ENCODE peak calls at places on chromosomes 12 and 14, in five cellular contexts. C is naive thymus-derived CD4-positive, alpha-beta T cell; E is activated CD8-positive, alpha-beta memory T cell treated with anti-CD3 and anti-CD28 coated beads for 1 hour; D is NCI-H510A treated with DMSO at 0.1 percent for 48 hours; A is AG04450. O is an unnamed sample.
A peak's percentile ranks its signal among the peaks of the same experiment; 100 is the strongest.

GRCh38 chr14:69674546-69675245 is 63.3 kb downstream of the SUSD6 start:
- DNase-seq in A (no peak), C (no peak), E (no peak), D (no peak), O (no peak)

GRCh38 chr14:103136388-103137271 is 13.4 kb downstream of the TNFAIP2 start:
- DNase-seq in C (no peak), A (no peak), D (no peak), E (no peak), O (no peak)

GRCh38 chr12:87848248-87848868 is 180.8 kb downstream of the C12orf50 start:
- DNase-seq in D (peak; percentile 79), E (no peak), A (peak; percentile 58), C (no peak), O (peak; percentile 67)

GRCh38 chr14:64952598-64953309 is 10.2 kb upstream of the GPX2 start:
- DNase-seq in C (no peak), E (no peak), D (no peak), A (no peak), O (no peak)

GRCh38 chr14:37985826-37986470 is 221.8 kb upstream of the SSTR1 start:
- DNase-seq in E (peak; percentile 24), A (peak; percentile 11), D (peak; percentile 41), C (peak; percentile 5), O (peak; percentile 30)

GRCh38 chr14:36524874-36525745 is 5.1 kb upstream of the NKX2-1 start:
- DNase-seq in D (peak; percentile 88), A (no peak), E (no peak), C (no peak), O (no peak)

GRCh38 chr14:54209501-54210231 is 187.1 kb upstream of the CDKN3 start:
- DNase-seq in D (no peak), C (no peak), A (no peak), E (no peak), O (no peak)

GRCh38 chr12:42097971-42098370 is 46.7 kb downstream of the GXYLT1 start:
- DNase-seq in D (no peak), C (no peak), A (no peak), E (no peak), O (no peak)

GRCh38 chr14:33362934-33363333 is 424.3 kb downstream of the NPAS3 start:
- DNase-seq in A (no peak), E (no peak), D (no peak), C (no peak), O (no peak)

GRCh38 chr12:4383304-4383865 is 3.9 kb upstream of the FGF23 start:
- DNase-seq in A (no peak), C (no peak), D (no peak), E (no peak), O (no peak)

GRCh38 chr14:56889705-56890104 is 79.4 kb upstream of the OTX2 start:
- DNase-seq in E (no peak), A (no peak), D (no peak), C (no peak), O (no peak)

GRCh38 chr14:103941973-103942736 is at the start of gene RD3L:
- DNase-seq in E (no peak), C (no peak), A (no peak), D (no peak), O (no peak)